ENCODE peak calls at places on chromosomes 16 and 17, in four cellular contexts. Z is HepG2, K is Caco-2, H is tibial artery. W is an unnamed sample. For H3K27me3, the result is how much of the 10 kb centered on the place peaks cover.

GRCh38 chr17:7897773-7898172 is 9.2 kb downstream of the CHD3 start:
- DNase-seq in Z (peak), K (no peak), H (no peak), W (peak)

GRCh38 chr17:70552230-70552981 is 383.1 kb downstream of the KCNJ2 start:
- DNase-seq in Z (peak), K (no peak), H (no peak), W (peak)

GRCh38 chr17:48393271-48393670 is 36.7 kb downstream of the SKAP1 start:
- DNase-seq in Z (no peak), K (no peak), H (no peak), W (no peak)

GRCh38 chr17:48759288-48759687 is 30.7 kb upstream of the HOXB13 start:
- DNase-seq in Z (no peak), K (no peak), H (no peak), W (no peak)

GRCh38 chr17:6191405-6192095 is 121.4 kb downstream of the WSCD1 start:
- DNase-seq in Z (no peak), K (no peak), H (no peak), W (no peak)

GRCh38 chr17:39001703-39002637 is 34.8 kb upstream of the FBXO47 start:
- DNase-seq in Z (no peak), K (no peak), H (peak), W (no peak)

GRCh38 chr16:12293913-12294312 is 317.4 kb downstream of the SNX29 start:
- DNase-seq in Z (no peak), K (no peak), H (no peak), W (no peak)

GRCh38 chr17:61884864-61885263 is 21.5 kb upstream of the BRIP1 start:
- DNase-seq in Z (no peak), K (no peak), H (no peak), W (no peak)

GRCh38 chr17:36586138-36586537 is 5.5 kb upstream of the DHRS11 start:
- DNase-seq in Z (no peak), K (no peak), H (no peak), W (no peak)

GRCh38 chr16:7332611-7333010 is at the start of gene RBFOX1:
- DNase-seq in Z (no peak), K (no peak), H (no peak), W (no peak)

GRCh38 chr16:2955779-2956565 is 8.1 kb upstream of the KREMEN2 start:
- DNase-seq in Z (no peak), K (peak), H (no peak), W (no peak)

DNA sequence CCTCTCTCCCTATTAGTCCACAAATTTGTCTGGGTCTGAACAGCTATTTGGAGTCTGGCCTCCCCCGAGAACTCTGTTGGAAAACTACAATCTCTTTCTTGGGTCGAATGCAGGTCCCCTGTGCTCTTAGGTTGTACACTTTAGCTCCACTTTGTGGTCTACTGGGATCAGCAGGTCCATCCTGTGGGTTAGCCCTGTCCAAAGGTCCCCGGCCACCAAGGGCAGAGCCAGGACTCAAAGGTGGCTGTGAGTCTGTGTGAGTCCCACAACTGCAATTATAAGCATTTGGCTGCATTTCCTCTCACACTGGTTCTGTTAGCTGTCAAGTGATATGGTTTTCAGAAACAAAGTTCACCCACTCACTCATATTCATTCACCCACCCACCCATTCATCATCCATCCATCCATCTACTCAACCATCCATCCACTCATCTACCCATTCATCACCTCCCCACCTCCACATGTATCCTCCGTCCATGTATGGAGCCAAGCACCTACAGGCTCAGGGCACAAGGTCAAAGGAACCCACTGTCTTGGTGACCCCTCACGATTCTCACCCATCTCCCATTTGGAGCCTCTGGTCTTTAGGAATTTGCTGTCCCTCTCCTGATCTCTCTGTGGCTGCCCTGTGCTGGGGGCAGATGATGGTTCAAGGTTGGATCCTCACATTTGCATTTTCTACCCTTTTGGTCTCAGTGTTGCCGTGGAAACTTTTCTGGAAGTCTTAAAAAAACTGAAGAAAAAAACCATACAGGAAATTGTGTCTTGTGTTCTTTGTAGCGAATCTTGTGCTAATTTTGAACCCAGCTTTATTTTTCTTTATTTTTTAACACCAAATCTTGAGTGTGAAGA is 45.8 kb downstream of the IRF8 start:
- DNase-seq in Z (no peak), K (no peak), H (no peak), W (no peak)
- H3K27me3 ChIP-seq in Z (under half), K (under half), H (under half), W (under half)

GRCh38 chr16:87708181-87708580 is 57.6 kb downstream of the KLHDC4 start:
- DNase-seq in Z (no peak), K (no peak), H (no peak), W (no peak)

GRCh38 chr16:87706278-87707000 is 59.3 kb downstream of the KLHDC4 start:
- DNase-seq in Z (peak), K (no peak), H (no peak), W (peak)

GRCh38 chr16:87708881-87709638 is 56.7 kb downstream of the KLHDC4 start:
- DNase-seq in Z (no peak), K (no peak), H (no peak), W (no peak)

GRCh38 chr16:87707097-87707496 is 58.7 kb downstream of the KLHDC4 start:
- DNase-seq in Z (no peak), K (no peak), H (no peak), W (no peak)

DNA sequence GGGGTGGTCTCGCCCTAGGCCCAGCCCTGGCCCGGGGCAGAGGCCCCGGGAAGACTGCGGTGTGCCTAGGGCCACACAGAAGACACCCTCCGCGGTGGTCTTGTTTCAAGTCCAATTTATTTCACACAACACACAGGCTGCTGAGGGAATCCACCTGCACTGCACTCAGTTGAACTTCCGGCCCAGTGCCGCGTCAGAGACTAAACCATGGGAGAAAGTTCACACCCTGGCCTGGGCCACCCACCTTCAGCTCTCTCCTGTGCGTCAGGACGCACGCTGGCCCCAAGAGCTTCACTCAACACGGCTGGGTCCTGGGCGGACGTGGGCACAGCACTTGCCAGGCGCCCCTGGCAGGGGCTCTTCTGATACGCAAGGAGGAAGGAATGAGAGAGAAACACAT is 58.1 kb downstream of the KLHDC4 start:
- DNase-seq in Z (no peak), K (no peak), H (no peak), W (no peak)
- H3K27me3 ChIP-seq in Z (under half), K (under half), H (under half), W (under half)

GRCh38 chr17:17787568-17787967 is 49.2 kb downstream of the SREBF1 start:
- DNase-seq in Z (no peak), K (no peak), H (no peak), W (no peak)

GRCh38 chr17:17790673-17791464 is 45.9 kb downstream of the SREBF1 start:
- DNase-seq in Z (no peak), K (no peak), H (no peak), W (no peak)

GRCh38 chr17:17789828-17790672 is 46.7 kb downstream of the SREBF1 start:
- DNase-seq in Z (no peak), K (no peak), H (no peak), W (no peak)

GRCh38 chr17:17788967-17789366 is 47.8 kb downstream of the SREBF1 start:
- DNase-seq in Z (no peak), K (no peak), H (no peak), W (no peak)

DNA sequence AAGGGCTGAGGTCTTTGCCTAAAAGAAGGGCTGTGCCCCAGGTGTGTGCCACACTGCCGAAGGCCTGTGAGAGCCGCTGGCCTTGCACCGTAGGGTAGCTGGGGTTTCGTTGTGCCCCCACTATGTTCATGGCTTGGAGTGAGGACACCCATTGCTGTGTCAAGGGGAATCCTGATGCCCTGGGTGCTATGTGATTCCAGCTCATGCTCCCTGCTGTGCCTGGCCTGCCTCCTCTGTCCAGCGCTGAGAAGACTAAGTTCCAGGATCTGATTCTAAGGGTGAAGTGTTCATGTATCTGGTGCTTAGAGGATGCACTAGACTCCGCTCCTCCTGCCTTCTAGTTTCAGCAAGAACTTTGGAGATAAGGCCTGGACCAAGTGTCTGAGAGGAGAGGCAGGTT is 47.4 kb downstream of the SREBF1 start:
- DNase-seq in Z (no peak), K (no peak), H (no peak), W (no peak)
- H3K27me3 ChIP-seq in Z (under half), K (under half), H (under half), W (under half)

DNA sequence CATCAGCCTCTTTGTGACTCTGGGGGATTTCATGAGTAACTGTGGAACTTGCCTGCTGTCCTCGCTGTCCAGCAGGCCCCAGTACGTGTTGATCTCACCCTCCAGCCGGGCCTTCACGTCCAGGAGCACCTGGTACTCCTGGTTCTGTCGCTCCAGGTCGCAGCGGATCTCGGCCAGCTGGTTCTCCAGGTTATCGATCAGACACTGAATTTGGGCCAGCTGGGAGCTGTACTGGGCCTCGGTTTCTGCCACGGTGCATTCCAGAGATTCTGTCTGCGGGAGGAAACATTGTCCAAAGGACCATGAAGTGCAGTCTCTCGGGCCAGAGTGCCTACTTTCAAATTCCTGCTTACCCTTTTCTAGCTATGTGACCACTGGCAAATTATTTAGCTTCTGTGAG is 5.4 kb downstream of the KRT40 start:
- DNase-seq in Z (no peak), K (no peak), H (no peak), W (no peak)
- H3K27me3 ChIP-seq in Z (under half), K (under half), H (under half), W (under half)

GRCh38 chr16:17032332-17032731 is 438.4 kb downstream of the XYLT1 start:
- DNase-seq in Z (no peak), K (no peak), H (no peak), W (no peak)

GRCh38 chr16:17038415-17038814 is 432.3 kb downstream of the XYLT1 start:
- DNase-seq in Z (no peak), K (no peak), H (no peak), W (no peak)

GRCh38 chr16:17037499-17037898 is 433.3 kb downstream of the XYLT1 start:
- DNase-seq in Z (no peak), K (no peak), H (no peak), W (no peak)

GRCh38 chr16:17031484-17032268 is 439.1 kb downstream of the XYLT1 start:
- DNase-seq in Z (no peak), K (no peak), H (no peak), W (no peak)

DNA sequence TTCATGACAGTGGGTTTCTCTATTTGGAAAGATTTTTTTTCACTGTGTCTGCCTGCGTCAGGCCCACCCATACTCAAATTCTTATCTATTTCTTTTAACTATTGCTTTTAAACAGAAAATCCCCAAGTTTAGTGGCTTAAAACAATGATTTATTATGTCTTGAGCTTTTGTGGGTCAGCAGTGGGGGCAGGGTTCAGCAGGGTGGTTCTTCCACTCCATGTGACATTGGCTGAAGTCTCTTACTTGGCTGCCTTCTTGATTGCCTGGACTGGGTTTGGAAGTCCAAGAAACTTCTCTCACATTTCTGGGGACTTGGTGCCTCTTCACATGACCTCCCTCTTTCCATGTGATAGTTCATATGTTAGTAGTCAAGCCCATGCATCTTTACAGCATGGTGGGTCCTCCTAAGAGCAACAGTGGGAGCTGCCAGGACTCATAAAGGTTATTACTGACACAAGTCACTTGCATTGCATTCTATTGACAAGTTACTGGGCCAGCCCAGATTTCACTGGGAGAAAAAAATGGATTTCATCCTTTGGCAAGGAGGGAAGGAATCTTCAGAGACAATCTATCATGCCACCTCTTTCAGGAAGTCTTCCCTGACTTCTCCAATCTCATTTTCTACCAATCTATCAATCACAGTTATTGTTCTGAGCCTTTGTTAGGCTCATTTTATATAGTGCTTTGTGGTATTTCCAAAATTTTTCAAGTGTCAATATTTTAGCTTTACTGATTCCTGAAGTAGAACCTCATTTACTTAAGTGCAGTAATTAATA is 436.1 kb downstream of the XYLT1 start:
- DNase-seq in Z (no peak), K (no peak), H (no peak), W (no peak)
- H3K27me3 ChIP-seq in Z (under half), K (under half), H (under half), W (under half)

DNA sequence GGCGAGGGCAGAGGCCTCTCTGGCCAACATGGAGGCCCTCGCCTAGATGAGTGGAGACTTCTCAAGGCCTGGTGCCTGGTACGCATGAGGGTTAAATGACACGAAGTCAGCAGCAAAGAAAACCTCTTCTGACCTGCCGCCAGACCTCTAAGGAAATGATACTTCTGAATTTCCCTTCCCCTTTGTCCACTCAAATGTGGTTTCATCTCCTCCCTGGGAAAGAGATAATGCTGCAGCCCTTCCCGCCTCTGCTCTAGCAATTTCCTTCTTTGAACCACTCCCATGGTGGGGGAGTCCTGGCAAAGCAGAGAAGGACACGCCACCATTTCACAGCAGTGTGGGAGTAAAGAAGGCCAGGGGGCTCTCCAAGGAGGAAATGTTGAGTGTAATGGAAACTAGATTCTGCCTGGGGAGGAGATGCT is 65.7 kb upstream of the BCAR1 start:
- DNase-seq in Z (no peak), K (no peak), H (no peak), W (no peak)
- H3K27me3 ChIP-seq in Z (under half), K (under half), H (under half), W (under half)

GRCh38 chr16:88634994-88635670 is 3.2 kb upstream of the IL17C start:
- DNase-seq in Z (no peak), K (no peak), H (no peak), W (no peak)
- H3K27me3 ChIP-seq in Z (under half), K (under half), H (under half), W (under half)

DNA sequence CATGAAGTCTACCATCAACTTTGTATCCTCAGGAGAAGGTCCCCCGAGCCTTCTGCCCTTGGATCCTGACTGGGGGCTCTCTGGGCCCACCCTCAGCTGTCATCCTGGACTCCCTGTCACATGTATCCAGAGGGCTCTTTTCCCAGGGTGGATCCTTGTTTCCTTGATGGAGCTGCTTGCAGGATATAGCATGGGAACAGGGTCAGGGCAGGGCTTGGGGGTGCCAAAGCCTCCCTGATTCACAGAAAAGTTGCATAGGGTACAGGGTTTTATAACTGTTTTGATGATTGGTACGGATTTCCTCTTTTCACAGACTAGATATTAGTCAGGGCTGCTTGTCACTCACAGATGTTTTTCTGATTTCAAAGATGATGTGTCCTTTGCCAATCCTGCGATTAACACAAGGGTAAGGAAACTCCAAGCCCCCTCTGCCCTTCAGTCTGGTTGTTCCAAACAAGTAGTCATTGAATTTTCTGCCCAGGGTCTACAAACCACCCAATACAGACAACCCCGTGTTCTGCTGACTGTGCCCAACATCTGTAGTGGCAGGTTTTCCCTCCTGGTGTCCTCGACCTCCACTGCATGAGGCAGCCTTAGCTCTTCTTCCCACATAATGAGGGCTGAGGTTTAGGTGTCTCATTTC is 20.6 kb upstream of the SLC35G3 start:
- DNase-seq in Z (no peak), K (no peak), H (no peak), W (no peak)
- H3K27me3 ChIP-seq in Z (under half), K (under half), H (under half), W (under half)

GRCh38 chr17:77926144-77926543 is 32.4 kb upstream of the TNRC6C start:
- DNase-seq in Z (no peak), K (no peak), H (no peak), W (no peak)

GRCh38 chr17:77926967-77927366 is 31.5 kb upstream of the TNRC6C start:
- DNase-seq in Z (no peak), K (no peak), H (no peak), W (no peak)

GRCh38 chr17:77923135-77923534 is 35.4 kb upstream of the TNRC6C start:
- DNase-seq in Z (no peak), K (no peak), H (peak), W (no peak)

GRCh38 chr17:77923776-77924513 is 34.6 kb upstream of the TNRC6C start:
- DNase-seq in Z (no peak), K (no peak), H (peak), W (no peak)

DNA sequence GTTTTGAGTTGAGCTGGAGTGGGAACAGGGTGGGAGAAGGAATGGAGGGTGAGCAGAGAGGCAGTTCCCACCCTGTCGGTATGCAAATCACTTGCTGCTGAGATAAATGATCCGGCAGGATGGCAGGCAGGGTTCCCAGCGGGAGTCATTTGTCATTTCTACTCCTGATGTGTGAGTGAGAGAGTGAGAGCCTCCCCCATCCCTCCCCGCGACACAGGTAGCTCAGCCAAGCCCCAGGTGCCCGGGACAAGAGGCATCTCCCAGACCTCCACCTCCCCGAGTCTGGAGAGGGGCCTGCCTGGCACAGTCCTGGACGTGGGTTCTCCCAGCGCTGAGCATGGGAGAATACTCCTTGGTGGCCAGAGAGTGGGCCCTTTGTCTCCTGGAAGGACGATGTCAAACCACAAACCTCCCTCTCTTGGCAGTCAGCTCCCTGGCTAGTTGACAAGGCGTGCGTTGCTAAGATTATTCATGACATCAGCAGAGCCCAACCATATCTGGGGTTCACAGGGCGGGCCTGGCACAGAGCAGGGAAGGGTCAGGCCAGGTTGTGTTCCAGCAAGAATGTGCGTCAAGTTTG is 33.7 kb upstream of the TNRC6C start:
- DNase-seq in Z (no peak), K (no peak), H (peak), W (no peak)
- H3K27me3 ChIP-seq in Z (under half), K (under half), H (under half), W (under half)

GRCh38 chr17:31479524-31479923 is 88.0 kb downstream of the RAB11FIP4 start:
- DNase-seq in Z (no peak), K (no peak), H (no peak), W (no peak)
- H3K27me3 ChIP-seq in Z (under half), K (under half), H (under half), W (under half)

W was measured in hepatocyte.